ENCODE peak calls at places on chromosomes 5 and 9, in six cellular contexts. W is glutamatergic neuron, A is skeletal muscle cell, H is EL, X is naive B cell, E is omental fat pad. Z is an unnamed sample.

GRCh38 chr9:138010274-138010800 is 132.8 kb downstream of the CACNA1B start:
- DNase-seq in W (no peak), A (no peak), H (no peak), X (no peak), E (no peak), Z (no peak)

GRCh38 chr5:10456583-10457562 is 15.2 kb downstream of the ROPN1L start:
- DNase-seq in W (no peak), A (peak), H (peak), X (no peak), E (no peak), Z (peak)

GRCh38 chr9:77981332-77981731 is 50.3 kb downstream of the GNAQ start:
- DNase-seq in W (no peak), A (no peak), H (peak), X (no peak), E (no peak), Z (peak)

GRCh38 chr9:14563902-14564578 is 129.2 kb downstream of the ZDHHC21 start:
- DNase-seq in W (peak), A (no peak), H (no peak), X (no peak), E (no peak), Z (no peak)

GRCh38 chr5:131999471-131999931 is 12.0 kb downstream of the ACSL6 start:
- DNase-seq in W (no peak), A (no peak), H (no peak), X (no peak), E (no peak), Z (no peak)

GRCh38 chr5:75337366-75338021 is 474 bp downstream of the HMGCR start:
- DNase-seq in W (no peak), A (no peak), H (peak), X (peak), E (no peak), Z (peak)

GRCh38 chr9:121249563-121249962 is 18.4 kb upstream of the GSN start:
- DNase-seq in W (no peak), A (no peak), H (no peak), X (peak), E (no peak), Z (no peak)

GRCh38 chr9:78054180-78054579 is 22.6 kb upstream of the GNAQ start:
- DNase-seq in W (no peak), A (no peak), H (no peak), X (no peak), E (no peak), Z (no peak)

GRCh38 chr9:95139121-95139520 is 178.4 kb downstream of the FANCC start:
- DNase-seq in W (no peak), A (no peak), H (no peak), X (no peak), E (no peak), Z (no peak)

GRCh38 chr9:136397643-136398042 is 2.3 kb downstream of the SNAPC4 start:
- DNase-seq in W (no peak), A (no peak), H (no peak), X (no peak), E (no peak), Z (no peak)

GRCh38 chr5:19986036-19986619 is 1.9 kb downstream of the CDH18 start:
- DNase-seq in W (no peak), A (peak), H (peak), X (no peak), E (no peak), Z (no peak)

GRCh38 chr5:127400524-127400923 is 109.9 kb downstream of the MEGF10 start:
- DNase-seq in W (no peak), A (no peak), H (no peak), X (no peak), E (no peak), Z (no peak)

GRCh38 chr9:113620377-113621161 is 157.0 kb downstream of the RGS3 start:
- DNase-seq in W (peak), A (peak), H (peak), X (no peak), E (peak), Z (peak)

GRCh38 chr5:168364151-168364661 is 72.8 kb downstream of the WWC1 start:
- DNase-seq in W (no peak), A (peak), H (peak), X (no peak), E (no peak), Z (peak)

GRCh38 chr9:34070601-34071340 is 22.1 kb upstream of the UBAP2 start:
- DNase-seq in W (no peak), A (no peak), H (no peak), X (no peak), E (no peak), Z (no peak)

GRCh38 chr5:53714324-53715010 is 154.0 kb downstream of the NDUFS4 start:
- DNase-seq in W (no peak), A (no peak), H (peak), X (no peak), E (no peak), Z (peak)

GRCh38 chr9:1619915-1620705 is 395.0 kb upstream of the SMARCA2 start:
- DNase-seq in W (no peak), A (no peak), H (no peak), X (no peak), E (no peak), Z (no peak)

GRCh38 chr9:121883281-121884056 is 209.6 kb downstream of the TTLL11 start:
- DNase-seq in W (no peak), A (no peak), H (peak), X (no peak), E (no peak), Z (peak)

GRCh38 chr5:127577458-127577857 is 60.0 kb downstream of the PRRC1 start:
- DNase-seq in W (no peak), A (no peak), H (no peak), X (no peak), E (no peak), Z (peak)

GRCh38 chr9:16396389-16396788 is 474.1 kb downstream of the BNC2 start:
- DNase-seq in W (no peak), A (peak), H (peak), X (no peak), E (no peak), Z (no peak)

GRCh38 chr5:149860801-149861322 is 83.7 kb downstream of the PDE6A start:
- DNase-seq in W (no peak), A (no peak), H (no peak), X (no peak), E (no peak), Z (peak)

GRCh38 chr5:1831677-1832313 is 30.6 kb downstream of the NDUFS6 start:
- DNase-seq in W (no peak), A (no peak), H (no peak), X (no peak), E (no peak), Z (no peak)

GRCh38 chr5:17412760-17413671 is 85.0 kb upstream of the TAF11L2 start:
- DNase-seq in W (no peak), A (no peak), H (no peak), X (no peak), E (no peak), Z (no peak)

GRCh38 chr9:135983745-135984710 is 22.9 kb upstream of the UBAC1 start:
- DNase-seq in W (no peak), A (no peak), H (no peak), X (no peak), E (no peak), Z (no peak)

GRCh38 chr9:86667307-86667706 is 280.0 kb downstream of the GAS1 start:
- DNase-seq in W (no peak), A (peak), H (peak), X (no peak), E (no peak), Z (peak)

GRCh38 chr5:9390128-9390527 is 155.7 kb downstream of the SEMA5A start:
- DNase-seq in W (no peak), A (no peak), H (no peak), X (no peak), E (no peak), Z (no peak)

GRCh38 chr5:93073547-93073946 is 507.5 kb downstream of the NR2F1-AS1 start:
- DNase-seq in W (no peak), A (no peak), H (no peak), X (no peak), E (no peak), Z (no peak)

GRCh38 chr9:69248005-69248404 is 73.9 kb downstream of the TJP2 start:
- DNase-seq in W (no peak), A (no peak), H (no peak), X (no peak), E (no peak), Z (no peak)

GRCh38 chr5:179623001-179623905 is at the start of gene HNRNPH1:
- DNase-seq in W (peak), A (peak), H (peak), X (peak), E (peak), Z (peak)

GRCh38 chr5:55188656-55189380 is 15.8 kb upstream of the CDC20B start:
- DNase-seq in W (no peak), A (no peak), H (no peak), X (no peak), E (no peak), Z (no peak)

GRCh38 chr9:111250836-111251452 is 79.1 kb downstream of the OR2K2 start:
- DNase-seq in W (no peak), A (no peak), H (no peak), X (no peak), E (no peak), Z (no peak)